ENCODE peak calls at places on chromosomes 1 and 21, in ten cellular contexts. N is stomach; X is AG08396; D is GM03348; Y is IMR-90; U is effector memory CD8-positive, alpha-beta T cell; B is RWPE1; E is psoas muscle; W is stimulated activated CD4-positive, alpha-beta T cell treated with anti-CD3 and anti-CD28 coated beads, Interleukin-4, amount 100 ng/mL, for 1 hour; P is foreskin melanocyte. F is an unnamed sample.
A peak's percentile ranks its signal among the peaks of the same experiment; 100 is the strongest.

GRCh38 chr21:46001821-46002681 is 20.5 kb downstream of the COL6A1 start:
- DNase-seq in N (peak; percentile 23), X (no peak), D (peak; percentile 10), Y (no peak), U (no peak), B (no peak), E (peak; percentile 45), W (no peak), P (no peak), F (no peak)

GRCh38 chr1:160973491-160973890 is 18.9 kb upstream of the ITLN2 start:
- DNase-seq in N (no peak), X (no peak), D (no peak), Y (no peak), U (no peak), B (no peak), E (no peak), W (no peak), P (no peak), F (no peak)

GRCh38 chr1:66352783-66353182 is 181.2 kb upstream of the SGIP1 start:
- DNase-seq in N (no peak), X (no peak), D (no peak), Y (no peak), U (no peak), B (no peak), E (no peak), W (no peak), P (no peak), F (no peak)

GRCh38 chr21:42465008-42465878 is 30.8 kb downstream of the RSPH1 start:
- DNase-seq in N (peak; percentile 43), X (no peak), D (no peak), Y (no peak), U (no peak), B (no peak), E (no peak), W (no peak), P (no peak), F (no peak)

GRCh38 chr1:153796786-153797659 is 21.8 kb downstream of the SLC27A3 start:
- DNase-seq in N (peak; percentile 93), X (peak; percentile 82), D (peak; percentile 79), Y (peak; percentile 61), U (peak; percentile 88), B (peak; percentile 83), E (peak; percentile 80), W (peak; percentile 80), P (no peak), F (peak; percentile 80)

GRCh38 chr21:42021751-42022430 is 11.7 kb upstream of the ZBTB21 start:
- DNase-seq in N (no peak), X (no peak), D (no peak), Y (no peak), U (no peak), B (no peak), E (no peak), W (no peak), P (no peak), F (no peak)

GRCh38 chr1:177650947-177651346 is 318.9 kb downstream of the SEC16B start:
- DNase-seq in N (peak; percentile 58), X (no peak), D (no peak), Y (no peak), U (no peak), B (no peak), E (peak; percentile 65), W (no peak), P (no peak), F (no peak)

GRCh38 chr1:232628335-232629214 is 1.4 kb downstream of the SIPA1L2 start:
- DNase-seq in N (no peak), X (peak; percentile 15), D (peak; percentile 16), Y (peak; percentile 52), U (no peak), B (no peak), E (no peak), W (no peak), P (peak; percentile 76), F (peak; percentile 52)

GRCh38 chr1:12496154-12496961 is 121.7 kb downstream of the DHRS3 start:
- DNase-seq in N (no peak), X (no peak), D (no peak), Y (no peak), U (no peak), B (no peak), E (no peak), W (no peak), P (no peak), F (no peak)

GRCh38 chr1:1425753-1426495 is 4.8 kb upstream of the ANKRD65 start:
- DNase-seq in N (no peak), X (no peak), D (peak; percentile 6), Y (no peak), U (no peak), B (no peak), E (no peak), W (no peak), P (no peak), F (no peak)

GRCh38 chr1:109283748-109284600 is 1.0 kb upstream of the PSRC1 start:
- DNase-seq in N (no peak), X (no peak), D (no peak), Y (no peak), U (no peak), B (no peak), E (no peak), W (no peak), P (no peak), F (no peak)

GRCh38 chr21:41295721-41296254 is 20.8 kb upstream of the FAM3B start:
- DNase-seq in N (peak; percentile 39), X (no peak), D (no peak), Y (no peak), U (no peak), B (no peak), E (no peak), W (no peak), P (no peak), F (no peak)

F was measured in COLO829.